ENCODE peak calls at places on chromosomes 6 and 20, in eight cellular contexts. G is stomach; L is RWPE1; Q is A172; X is left cardiac atrium; J is A549; H is central memory CD4-positive, alpha-beta T cell; P is stimulated activated CD8-positive, alpha-beta memory T cell treated with anti-CD3 and anti-CD28 coated beads, Interleukin-4, amount 100 ng/mL, for 24 hours. S is an unnamed sample.

GRCh38 chr6:115773741-115774140 is 286.9 kb downstream of the FRK start:
- DNase-seq in P (no peak), G (no peak), X (no peak), Q (no peak), L (no peak), J (no peak), H (no peak), S (no peak)

GRCh38 chr6:37114612-37115011 is 55.3 kb upstream of the PIM1 start:
- DNase-seq in X (no peak), P (no peak), H (no peak), L (no peak), J (no peak), Q (no peak), G (no peak), S (no peak)

GRCh38 chr6:26043389-26044139 is 43.7 kb upstream of the HFE start:
- DNase-seq in Q (peak; percentile 77), G (peak; percentile 76), H (peak; percentile 94), L (peak; percentile 95), X (peak; percentile 53), P (peak; percentile 15), J (peak; percentile 36), S (peak; percentile 59)

GRCh38 chr20:10861086-10861485 is 187.3 kb upstream of the JAG1 start:
- DNase-seq in L (peak; percentile 20), Q (peak; percentile 57), X (no peak), G (no peak), J (no peak), H (no peak), P (no peak), S (no peak)

GRCh38 chr6:118103381-118104105 is 196.5 kb downstream of the SLC35F1 start:
- DNase-seq in J (no peak), L (no peak), H (no peak), P (no peak), G (no peak), Q (no peak), X (no peak), S (no peak)

GRCh38 chr6:13450628-13451027 is 36.8 kb downstream of the GFOD1 start:
- DNase-seq in L (no peak), Q (no peak), X (no peak), J (no peak), G (no peak), H (no peak), P (no peak), S (no peak)

GRCh38 chr6:12356983-12357972 is 67.1 kb downstream of the EDN1 start:
- DNase-seq in X (no peak), G (no peak), J (no peak), Q (no peak), L (no peak), P (no peak), H (no peak), S (no peak)

GRCh38 chr6:147201885-147202515 is 2.2 kb upstream of the STXBP5 start:
- DNase-seq in H (no peak), P (no peak), L (no peak), Q (peak; percentile 62), X (no peak), J (peak; percentile 36), G (no peak), S (no peak)

GRCh38 chr6:37783025-37783825 is 36.3 kb upstream of the ZFAND3 start:
- DNase-seq in G (no peak), J (no peak), L (no peak), H (no peak), X (peak; percentile 48), Q (no peak), P (no peak), S (no peak)

GRCh38 chr6:3752538-3753227 is 1.2 kb upstream of the PXDC1 start:
- DNase-seq in X (no peak), J (no peak), Q (no peak), P (no peak), L (no peak), G (no peak), H (no peak), S (no peak)

GRCh38 chr6:101402618-101403002 is 9.1 kb downstream of the GRIK2 start:
- DNase-seq in H (no peak), L (no peak), J (no peak), X (peak; percentile 49), Q (no peak), G (no peak), P (no peak), S (no peak)

GRCh38 chr6:39847216-39847615 is 55.0 kb downstream of the DAAM2 start:
- DNase-seq in P (no peak), J (no peak), Q (no peak), G (peak; percentile 66), L (no peak), H (no peak), X (peak; percentile 72), S (no peak)

GRCh38 chr20:20872420-20872819 is 160.0 kb upstream of the RALGAPA2 start:
- DNase-seq in J (no peak), X (no peak), H (no peak), P (no peak), L (no peak), G (no peak), Q (no peak), S (no peak)

GRCh38 chr6:53326372-53327016 is 22.3 kb downstream of the ELOVL5 start:
- DNase-seq in J (peak; percentile 52), H (no peak), G (no peak), P (no peak), X (peak; percentile 65), L (peak; percentile 90), Q (peak; percentile 93), S (no peak)

GRCh38 chr6:82259389-82259788 is 11.8 kb upstream of the IBTK start:
- DNase-seq in Q (no peak), H (no peak), P (no peak), X (no peak), J (no peak), L (no peak), G (no peak), S (no peak)

GRCh38 chr6:149230729-149231434 is 86.6 kb upstream of the TAB2 start:
- DNase-seq in G (no peak), X (no peak), H (no peak), L (no peak), J (no peak), Q (no peak), P (no peak), S (no peak)

GRCh38 chr6:14996892-14997291 is 249.0 kb upstream of the JARID2 start:
- DNase-seq in G (no peak), L (no peak), P (no peak), X (no peak), H (no peak), Q (no peak), J (no peak), S (no peak)

GRCh38 chr6:162343902-162344226 is 383.7 kb downstream of the PRKN start:
- DNase-seq in Q (peak; percentile 3), J (no peak), X (peak; percentile 30), G (no peak), P (no peak), H (no peak), L (no peak), S (no peak)

GRCh38 chr6:119895626-119896025 is 546.1 kb upstream of the MAN1A1 start:
- DNase-seq in P (no peak), H (no peak), L (peak; percentile 21), J (no peak), X (no peak), G (no peak), Q (no peak), S (no peak)

GRCh38 chr20:32485126-32485769 is 99.9 kb downstream of the NOL4L start:
- DNase-seq in Q (peak; percentile 77), L (peak; percentile 80), J (peak; percentile 63), H (peak; percentile 85), G (peak; percentile 76), P (peak; percentile 63), X (peak; percentile 81), S (no peak)

GRCh38 chr20:4800131-4800530 is 78.4 kb downstream of the PRND start:
- DNase-seq in H (no peak), J (no peak), L (no peak), P (no peak), Q (no peak), G (no peak), X (no peak), S (no peak)

GRCh38 chr6:136921521-136921935 is 573 bp upstream of the SLC35D3 start:
- DNase-seq in G (no peak), H (no peak), J (peak; percentile 8), X (no peak), Q (no peak), P (no peak), L (peak; percentile 14), S (no peak)

S was measured in activated CD8-positive, alpha-beta memory T cell treated with anti-CD3 and anti-CD28 coated beads for 48 hours.